ENCODE peak calls at places on chromosomes 13 and 19, in ten cellular contexts. K is pancreas, H is GM23338, Q is right lobe of liver, O is cardiac muscle cell, J is upper lobe of right lung, V is A549, A is ascending aorta, M is right atrium auricular region, U is left ventricle myocardium inferior. G is an unnamed sample.

GRCh38 chr19:46513461-46514236 is 18.0 kb upstream of the PNMA8B start:
- DNase-seq in J (peak), H (peak), K (peak), V (peak), A (peak), O (peak), U (peak), M (peak), Q (peak), G (peak)

GRCh38 chr19:5360003-5360820 is 19.6 kb upstream of the PTPRS start:
- DNase-seq in K (no peak), V (no peak), M (no peak), H (no peak), J (no peak), A (no peak), O (peak), U (no peak), Q (no peak), G (no peak)

GRCh38 chr13:56988543-56988942 is 152.2 kb upstream of the PRR20A start:
- DNase-seq in K (no peak), O (no peak), V (no peak), U (no peak), J (no peak), A (no peak), H (no peak), Q (no peak), M (no peak), G (no peak)

GRCh38 chr13:101640797-101641400 is 188.4 kb downstream of the ITGBL1 start:
- DNase-seq in M (no peak), H (no peak), K (no peak), V (no peak), Q (no peak), O (peak), J (no peak), A (no peak), U (no peak), G (no peak)

GRCh38 chr19:47020992-47021496 is 1.4 kb downstream of the NPAS1 start:
- DNase-seq in K (peak), H (peak), J (no peak), A (no peak), M (no peak), V (no peak), O (peak), U (no peak), Q (no peak), G (no peak)

GRCh38 chr19:8333771-8334457 is 9.1 kb downstream of the KANK3 start:
- DNase-seq in V (no peak), M (no peak), Q (no peak), H (peak), K (peak), J (no peak), U (no peak), O (no peak), A (no peak), G (no peak)

GRCh38 chr19:18967358-18968146 is 26.5 kb upstream of the HOMER3 start:
- DNase-seq in V (no peak), J (peak), Q (peak), U (peak), M (peak), K (no peak), O (peak), A (peak), H (peak), G (no peak)

GRCh38 chr13:99196466-99197256 is 4.0 kb upstream of the UBAC2 start:
- DNase-seq in O (no peak), A (no peak), H (no peak), Q (no peak), K (no peak), J (no peak), M (no peak), V (no peak), U (no peak), G (no peak)

GRCh38 chr19:11261902-11262839 is at the start of gene DOCK6:
- DNase-seq in M (no peak), V (no peak), J (peak), U (peak), K (peak), O (no peak), A (no peak), H (peak), Q (no peak), G (no peak)

GRCh38 chr13:36862002-36862706 is 43.1 kb downstream of the RFXAP start:
- DNase-seq in H (no peak), O (peak), U (no peak), Q (no peak), J (no peak), V (no peak), K (no peak), M (no peak), A (no peak), G (no peak)

GRCh38 chr19:4268816-4269430 is 10.1 kb upstream of the SHD start:
- DNase-seq in A (no peak), K (no peak), U (no peak), V (no peak), O (no peak), H (no peak), M (no peak), J (no peak), Q (no peak), G (no peak)

GRCh38 chr13:84641491-84641890 is 759.2 kb upstream of the SLITRK1 start:
- DNase-seq in J (no peak), Q (no peak), O (no peak), H (no peak), U (no peak), M (no peak), K (no peak), V (no peak), A (no peak), G (no peak)

DNA sequence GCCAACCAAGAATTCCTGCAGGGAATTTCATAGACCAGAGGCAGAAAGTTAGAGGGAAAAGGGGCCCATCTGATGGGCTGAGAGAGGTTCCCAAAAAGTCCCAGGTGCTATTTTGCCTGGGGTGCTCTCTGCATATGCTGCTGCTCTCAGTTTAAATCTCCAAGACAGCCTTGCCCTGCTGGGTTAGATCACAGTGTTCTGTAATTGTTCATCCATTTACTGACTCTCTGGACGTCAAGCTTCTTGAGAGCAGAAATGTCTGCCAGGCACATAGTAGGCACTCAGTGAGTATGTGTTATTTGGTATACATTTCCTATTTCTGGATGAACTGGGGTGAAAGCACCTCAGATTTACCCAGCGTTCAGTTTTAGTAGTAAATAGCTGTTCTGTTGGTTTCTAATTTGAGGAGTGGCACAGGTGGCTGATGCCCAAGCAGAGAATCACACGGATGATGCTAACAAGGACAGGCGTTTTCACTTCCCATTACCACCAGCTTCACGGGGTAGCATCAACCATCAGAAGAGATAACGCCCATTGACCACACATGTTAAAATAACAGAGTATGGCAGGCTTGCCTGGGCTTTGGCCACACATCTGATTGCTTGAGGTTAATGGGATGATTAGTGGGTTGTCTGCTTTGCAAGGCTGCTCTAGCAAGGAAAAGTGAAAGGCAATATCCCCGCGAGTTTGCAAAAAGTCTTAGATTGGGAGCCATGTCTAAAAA is 161.1 kb downstream of the SLC7A1 start:
- DNase-seq in H (no peak), J (no peak), K (no peak), Q (no peak), M (no peak), V (no peak), O (no peak), A (no peak), U (no peak), G (no peak)
- H3K27ac ChIP-seq in H (no peak), J (no peak), K (no peak), Q (no peak), M (peak), V (no peak), O (peak), A (peak), U (peak), G (no peak)

GRCh38 chr13:23380534-23380933 is 53.0 kb downstream of the SACS start:
- DNase-seq in Q (no peak), K (no peak), O (peak), V (no peak), M (no peak), U (no peak), J (no peak), H (no peak), A (no peak), G (no peak)

GRCh38 chr13:23372264-23372905 is 61.1 kb downstream of the SACS start:
- DNase-seq in J (no peak), K (no peak), H (no peak), O (peak), M (no peak), U (no peak), A (no peak), Q (no peak), V (no peak), G (no peak)

GRCh38 chr13:23377603-23378002 is 55.9 kb downstream of the SACS start:
- DNase-seq in J (no peak), A (peak), V (no peak), U (no peak), H (no peak), O (no peak), Q (no peak), K (no peak), M (no peak), G (no peak)

GRCh38 chr13:23378009-23378632 is 55.4 kb downstream of the SACS start:
- DNase-seq in H (peak), J (no peak), A (peak), M (peak), U (no peak), Q (no peak), O (peak), V (peak), K (no peak), G (no peak)

GRCh38 chr13:23375007-23375971 is 58.2 kb downstream of the SACS start:
- DNase-seq in H (peak), A (peak), Q (peak), K (peak), U (peak), V (peak), O (peak), M (peak), J (peak), G (peak)
- TF ChIP-seq CTCF in H (no peak), A (peak), Q (peak), K (no peak), U (peak), V (no peak), O (no peak), M (no peak), J (peak), G (peak)

DNA sequence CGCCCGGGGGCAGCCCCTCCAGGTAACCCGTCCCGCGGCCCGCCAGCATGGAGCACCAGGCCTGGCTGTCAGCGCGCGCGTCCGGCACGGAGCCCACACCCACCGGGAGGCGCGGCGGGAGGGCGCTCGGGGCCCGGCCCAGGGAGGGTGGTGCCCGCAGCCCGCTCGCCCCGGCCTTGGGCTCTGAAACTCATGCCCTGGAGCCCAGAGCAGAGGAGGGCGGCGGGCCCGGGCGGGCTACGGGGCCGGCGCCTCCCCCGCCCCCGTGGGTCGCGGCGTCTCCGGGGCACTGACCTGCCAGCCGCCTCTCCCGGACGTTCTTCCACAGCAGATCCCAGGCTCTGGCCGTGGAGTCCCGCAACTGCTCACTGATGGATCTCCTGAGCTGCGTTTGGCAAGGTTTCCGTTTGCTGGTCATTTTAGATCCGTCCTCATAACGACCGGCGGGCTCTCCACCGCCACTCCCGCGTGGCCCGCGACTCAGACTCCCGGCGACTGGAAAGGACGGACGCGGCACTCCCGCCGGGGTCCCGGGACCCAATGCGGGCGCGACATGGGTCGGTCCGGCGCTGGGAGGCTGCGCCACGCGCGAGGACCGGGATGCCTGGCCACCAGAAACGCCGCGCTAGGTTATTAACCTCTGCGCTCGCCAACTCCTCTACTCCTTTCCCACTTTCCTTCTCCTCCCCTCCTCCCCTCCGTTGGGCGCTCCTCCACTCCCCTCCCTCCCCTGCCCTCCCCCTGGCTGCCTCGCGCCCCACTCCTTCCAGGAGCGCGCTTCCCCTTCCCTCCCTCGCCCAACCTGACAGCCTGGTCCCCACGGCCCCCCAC is 64.7 kb upstream of the STARD13 start:
- DNase-seq in H (peak), K (peak), Q (peak), A (peak), M (no peak), O (peak), V (peak), J (peak), U (peak), G (no peak)
- H3K4me3 ChIP-seq in H (peak), K (peak), Q (peak), A (peak), M (peak), O (peak), V (peak), J (peak), U (peak), G (no peak)

DNA sequence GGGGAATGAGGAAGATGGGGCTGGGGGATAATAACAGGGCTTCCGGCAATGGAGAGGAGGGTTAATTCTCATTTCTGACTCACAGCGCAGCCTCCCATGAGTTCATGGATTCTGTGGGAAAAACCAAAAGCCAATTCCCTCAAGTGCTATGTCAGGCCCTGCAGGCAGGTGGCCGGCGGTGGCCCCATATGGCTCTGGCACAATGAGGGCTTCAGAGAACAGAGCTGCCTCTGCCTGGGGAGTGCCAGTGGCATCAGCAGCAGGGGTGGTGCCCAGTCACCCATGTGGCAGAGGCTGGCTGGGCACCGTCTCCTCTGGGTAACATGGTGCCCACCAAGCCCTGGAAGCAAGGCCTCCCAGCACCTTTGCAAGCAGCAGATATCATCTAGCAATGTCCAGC is 69.1 kb downstream of the ALOX5AP start:
- DNase-seq in J (no peak), M (peak), V (no peak), H (peak), K (no peak), Q (no peak), U (no peak), A (no peak), O (no peak), G (no peak)
- H3K27ac ChIP-seq in J (no peak), M (no peak), V (no peak), H (no peak), K (no peak), Q (no peak), U (no peak), A (no peak), O (no peak), G (no peak)

GRCh38 chr19:58387338-58388174 is 487 bp downstream of the RPS5 start:
- DNase-seq in A (no peak), H (no peak), J (no peak), K (peak), U (no peak), V (no peak), O (no peak), M (no peak), Q (no peak), G (no peak)
- TF ChIP-seq CTCF in A (no peak), H (peak), J (no peak), K (no peak), U (no peak), V (no peak), O (peak), M (no peak), Q (no peak), G (no peak)

DNA sequence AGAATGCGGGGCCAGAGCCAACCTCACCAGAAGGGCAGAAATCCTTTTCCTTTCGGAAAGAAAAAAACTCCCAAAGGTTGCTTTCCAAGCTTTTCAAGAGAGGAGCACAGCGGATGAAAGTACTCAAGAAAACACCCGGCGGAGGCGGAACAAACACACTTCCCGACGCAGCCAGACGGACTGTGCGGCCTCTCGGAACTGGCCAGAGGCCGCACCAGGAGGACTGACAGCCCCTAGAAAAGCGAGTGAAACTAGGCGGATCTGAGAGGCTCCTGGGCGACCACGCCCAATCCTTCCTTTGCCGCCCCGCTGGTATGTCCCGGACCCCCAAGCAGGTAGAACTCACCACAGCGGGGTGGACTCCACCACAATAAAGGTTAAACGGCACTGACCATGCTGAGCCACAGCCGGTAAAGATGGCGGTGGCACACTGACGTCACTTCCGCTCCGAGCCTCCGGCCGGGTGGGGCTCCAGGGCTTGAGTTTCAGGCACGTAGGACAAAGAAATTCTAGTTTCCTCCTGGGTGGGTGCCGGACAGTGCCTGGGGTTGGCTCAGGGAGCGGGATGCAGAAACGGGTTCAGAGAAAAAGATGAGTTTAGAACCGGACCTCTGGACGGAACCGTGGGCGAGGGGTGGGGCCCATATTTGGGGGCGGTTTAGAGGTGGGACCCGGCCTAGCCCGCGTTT is at the start of gene ZNF562:
- DNase-seq in Q (peak), K (peak), M (peak), V (peak), J (peak), U (peak), O (peak), H (peak), A (peak), G (peak)
- H3K4me3 ChIP-seq in Q (peak), K (peak), M (peak), V (peak), J (peak), U (peak), O (peak), H (peak), A (peak), G (peak)

G was measured in CD8-positive, alpha-beta T cell.